ENCODE peak calls at places on chromosomes 3 and 15, in five cellular contexts. S is H1, I is SK-N-SH, Y is A549, F is K562. Q is an unnamed sample.

GRCh38 chr3:4992118-4992517 is 12.9 kb downstream of the BHLHE40 start:
- DNase-seq in I (no peak), Y (no peak), F (no peak), S (no peak), Q (no peak)

GRCh38 chr15:62857411-62857853 is 185.1 kb upstream of the TPM1 start:
- DNase-seq in F (no peak), S (no peak), Y (peak), I (no peak), Q (no peak)

GRCh38 chr3:71210257-71211002 is 373.1 kb downstream of the FOXP1 start:
- DNase-seq in Y (peak), F (peak), I (no peak), S (no peak), Q (peak)

GRCh38 chr15:36090276-36090946 is 489.0 kb upstream of the CDIN1 start:
- DNase-seq in F (no peak), Y (no peak), I (no peak), S (no peak), Q (no peak)

GRCh38 chr15:80526556-80527340 is 122.6 kb downstream of the ARNT2 start:
- DNase-seq in Y (no peak), I (no peak), F (no peak), S (no peak), Q (no peak)

GRCh38 chr3:194283218-194284006 is 67.7 kb downstream of the CPN2 start:
- DNase-seq in S (no peak), Y (no peak), F (no peak), I (no peak), Q (no peak)

GRCh38 chr3:165874663-165875489 is 37.7 kb upstream of the BCHE start:
- DNase-seq in F (no peak), S (no peak), Y (no peak), I (no peak), Q (peak)

GRCh38 chr3:10716964-10717363 is 99.1 kb upstream of the SLC6A11 start:
- DNase-seq in S (no peak), I (no peak), F (no peak), Y (no peak), Q (no peak)

GRCh38 chr15:58297639-58298038 is 134.2 kb upstream of the LIPC start:
- DNase-seq in S (no peak), Y (no peak), I (no peak), F (no peak), Q (no peak)

GRCh38 chr3:30677347-30677685 is 70.9 kb downstream of the TGFBR2 start:
- DNase-seq in S (no peak), Y (no peak), I (no peak), F (no peak), Q (no peak)

GRCh38 chr3:124965413-124965812 is 30.9 kb upstream of the MUC13 start:
- DNase-seq in F (no peak), I (no peak), Y (no peak), S (no peak), Q (no peak)

GRCh38 chr3:11162401-11163345 is 8.4 kb downstream of the HRH1 start:
- DNase-seq in Y (no peak), S (no peak), I (no peak), F (no peak), Q (no peak)

GRCh38 chr3:192573240-192573639 is 154.1 kb downstream of the FGF12 start:
- DNase-seq in Y (no peak), I (no peak), F (no peak), S (no peak), Q (no peak)

GRCh38 chr15:32877201-32877600 is 159.4 kb downstream of the GREM1 start:
- DNase-seq in S (no peak), I (no peak), F (no peak), Y (no peak), Q (no peak)

GRCh38 chr15:101128191-101128590 is 123.7 kb downstream of the CHSY1 start:
- DNase-seq in F (no peak), S (no peak), I (no peak), Y (no peak), Q (no peak)

GRCh38 chr15:20344601-20345400 is 196.8 kb downstream of the GOLGA6L6 start:
- DNase-seq in F (peak), S (no peak), I (peak), Y (peak), Q (no peak)

GRCh38 chr3:141366285-141367037 is 1.8 kb upstream of the ZBTB38 start:
- DNase-seq in I (no peak), F (peak), S (no peak), Y (peak), Q (peak)

GRCh38 chr15:82297546-82297945 is 34.9 kb downstream of the SAXO2 start:
- DNase-seq in S (peak), F (no peak), I (no peak), Y (peak), Q (no peak)

GRCh38 chr3:149186726-149187125 is 34.9 kb downstream of the CP start:
- DNase-seq in I (no peak), Y (no peak), F (no peak), S (no peak), Q (no peak)

GRCh38 chr3:87313641-87314040 is 37.3 kb upstream of the POU1F1 start:
- DNase-seq in S (no peak), I (no peak), F (no peak), Y (no peak), Q (no peak)

GRCh38 chr3:181719298-181719859 is 7.7 kb downstream of the SOX2 start:
- DNase-seq in F (no peak), Y (no peak), S (peak), I (no peak), Q (no peak)

GRCh38 chr3:12155833-12156232 is 2.9 kb downstream of the TIMP4 start:
- DNase-seq in I (no peak), F (peak), S (no peak), Y (peak), Q (peak)

GRCh38 chr3:23750573-23751484 is 54.9 kb upstream of the UBE2E1 start:
- DNase-seq in I (no peak), S (peak), F (no peak), Y (no peak), Q (no peak)

GRCh38 chr15:85792872-85793621 is 1.7 kb downstream of the KLHL25 start:
- DNase-seq in Y (no peak), S (no peak), I (no peak), F (no peak), Q (no peak)

GRCh38 chr15:38688761-38689160 is 124.1 kb upstream of the RASGRP1 start:
- DNase-seq in I (no peak), S (no peak), Y (no peak), F (no peak), Q (no peak)

GRCh38 chr15:86892774-86893449 is 813.2 kb downstream of the AGBL1 start:
- DNase-seq in S (no peak), Y (no peak), F (no peak), I (no peak), Q (no peak)

GRCh38 chr3:8734908-8735307 is 1.3 kb downstream of the CAV3 start:
- DNase-seq in I (no peak), Y (no peak), S (no peak), F (no peak), Q (no peak)

GRCh38 chr3:119579366-119580147 is at the start of gene ADPRH:
- DNase-seq in S (peak), I (peak), Y (peak), F (peak), Q (no peak)

GRCh38 chr3:37590328-37591079 is 271.2 kb upstream of the CTDSPL start:
- DNase-seq in S (no peak), Y (no peak), F (no peak), I (no peak), Q (no peak)

GRCh38 chr3:187368251-187368733 is at the start of gene RTP4:
- DNase-seq in I (no peak), S (no peak), F (no peak), Y (no peak), Q (peak)

GRCh38 chr3:193620650-193621049 is 27.6 kb downstream of the OPA1 start:
- DNase-seq in Y (peak), I (no peak), F (no peak), S (no peak), Q (no peak)

GRCh38 chr3:44339990-44340389 is 1.4 kb downstream of the TCAIM start:
- DNase-seq in S (no peak), I (no peak), F (no peak), Y (no peak), Q (no peak)

GRCh38 chr15:40872791-40873526 is 1.1 kb downstream of the RHOV start:
- DNase-seq in I (no peak), S (no peak), Y (no peak), F (peak), Q (no peak)

GRCh38 chr15:40875996-40876740 is 2.1 kb upstream of the RHOV start:
- DNase-seq in F (no peak), I (no peak), Y (no peak), S (no peak), Q (no peak)

GRCh38 chr15:40871749-40872617 is 2.1 kb downstream of the RHOV start:
- DNase-seq in Y (no peak), S (no peak), F (no peak), I (no peak), Q (no peak)

GRCh38 chr15:40870716-40871115 is 3.3 kb downstream of the RHOV start:
- DNase-seq in F (no peak), Y (no peak), I (no peak), S (no peak), Q (no peak)

DNA sequence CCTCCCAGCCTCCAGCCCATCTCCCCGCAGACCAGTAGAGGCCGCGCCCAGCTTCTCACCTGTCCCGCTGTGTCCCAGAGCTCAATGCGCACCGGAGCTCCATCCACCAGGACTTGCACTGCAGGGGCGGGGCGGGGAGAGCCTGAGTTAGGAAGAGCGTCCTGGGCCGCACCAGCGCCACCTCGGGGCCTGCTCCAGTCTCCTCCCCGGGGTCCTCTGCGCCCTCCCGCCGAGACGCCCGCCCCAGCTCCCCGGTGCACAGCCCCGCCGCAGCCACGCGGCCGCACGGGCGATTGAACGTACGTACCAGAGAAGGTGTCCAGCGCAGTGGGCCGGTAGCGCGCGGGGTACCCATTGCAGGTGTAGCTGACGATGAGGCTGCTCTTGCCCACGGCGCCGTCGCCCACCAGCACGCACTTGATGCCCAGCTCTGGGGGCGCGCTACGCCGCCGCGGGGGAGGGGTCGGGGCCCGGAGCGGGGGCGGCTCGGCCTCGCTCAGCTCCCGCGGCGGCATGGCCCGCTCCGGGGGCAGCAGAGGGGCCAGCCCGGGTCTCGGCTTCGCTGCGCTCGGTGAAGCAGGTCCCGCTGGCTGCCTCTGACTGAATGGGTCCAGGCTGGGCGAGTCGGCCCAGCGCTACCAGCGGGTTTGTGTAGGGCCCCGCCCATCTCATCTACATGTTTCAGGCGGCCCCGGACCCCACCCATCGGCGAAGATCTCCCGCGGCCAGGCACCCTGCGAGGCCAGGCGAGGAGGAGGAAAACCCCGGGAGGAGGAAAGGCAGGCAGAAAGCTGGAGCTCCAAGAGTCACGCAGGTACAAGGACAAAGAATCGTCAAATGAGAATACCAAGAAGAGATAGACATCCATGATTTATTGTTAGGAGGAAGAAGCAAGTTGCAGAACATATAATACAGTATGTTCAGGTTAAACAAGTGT is at the start of gene RHOV:
- DNase-seq in I (peak), S (peak), F (peak), Y (peak), Q (peak)
- TF ChIP-seq CHD2 in I (no peak), S (no peak), F (no peak), Y (no peak), Q (no peak)

DNA sequence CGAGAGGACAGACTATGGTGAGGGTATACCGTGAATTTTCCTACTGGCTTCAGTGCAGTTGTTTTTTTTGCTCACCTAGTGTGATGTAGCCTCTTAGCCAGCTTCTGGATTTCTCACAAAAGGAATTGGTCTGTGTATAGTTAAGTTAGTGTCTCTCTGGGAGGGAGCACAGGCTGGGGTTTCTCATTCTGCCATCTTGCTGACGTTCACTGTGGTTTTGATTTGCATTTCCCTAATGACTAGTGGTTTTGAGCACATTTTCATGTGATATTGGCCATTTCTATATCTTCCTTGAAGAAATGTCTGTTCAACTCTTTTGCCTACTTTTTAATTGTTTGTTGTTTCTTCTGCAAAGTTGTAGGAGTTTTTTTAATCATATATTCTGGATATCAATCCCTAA is 2.2 kb upstream of the CD86 start:
- DNase-seq in F (no peak), Y (no peak), I (no peak), S (no peak), Q (no peak)
- TF ChIP-seq CHD2 in F (no peak), Y (no peak), I (no peak), S (no peak), Q (no peak)

DNA sequence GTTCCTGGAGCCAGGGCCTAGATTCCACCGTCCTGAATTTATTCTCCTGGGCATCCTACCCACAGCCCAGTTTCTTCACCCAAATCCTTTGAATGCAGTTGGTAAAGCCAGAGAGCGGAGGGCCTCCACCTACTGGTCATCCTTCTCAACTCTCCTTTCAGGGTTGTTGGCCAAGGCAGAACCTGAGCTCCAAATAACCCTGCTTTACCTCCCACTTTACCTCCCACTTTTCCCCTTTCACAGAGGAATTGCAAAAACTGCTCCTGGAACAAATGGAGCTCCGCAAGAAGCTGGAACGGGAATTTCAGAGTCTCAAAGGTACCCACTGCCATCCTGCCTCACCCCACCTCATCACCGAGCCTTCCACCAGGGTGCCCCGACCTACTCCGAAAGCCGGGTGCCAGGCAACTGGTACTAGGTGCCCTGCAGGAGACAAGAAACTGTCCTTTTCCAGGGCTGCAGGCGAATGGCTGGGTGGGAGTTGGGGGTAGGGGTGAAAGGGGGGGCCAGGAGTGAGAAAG is 6.8 kb downstream of the SKOR1 start:
- DNase-seq in I (peak), F (no peak), S (peak), Y (peak), Q (no peak)
- TF ChIP-seq CHD2 in I (no peak), F (no peak), S (no peak), Y (no peak), Q (no peak)

GRCh38 chr3:139538733-139539132 is 809 bp downstream of the RBP1 start:
- DNase-seq in S (no peak), F (no peak), I (peak), Y (no peak), Q (no peak)

GRCh38 chr3:139537795-139538538 is 1.6 kb downstream of the RBP1 start:
- DNase-seq in S (no peak), I (no peak), Y (no peak), F (no peak), Q (peak)

GRCh38 chr3:139534992-139535879 is 4.3 kb downstream of the RBP1 start:
- DNase-seq in I (peak), S (no peak), F (peak), Y (no peak), Q (peak)

GRCh38 chr3:139534444-139534812 is 5.1 kb downstream of the RBP1 start:
- DNase-seq in I (no peak), Y (no peak), S (no peak), F (no peak), Q (no peak)

DNA sequence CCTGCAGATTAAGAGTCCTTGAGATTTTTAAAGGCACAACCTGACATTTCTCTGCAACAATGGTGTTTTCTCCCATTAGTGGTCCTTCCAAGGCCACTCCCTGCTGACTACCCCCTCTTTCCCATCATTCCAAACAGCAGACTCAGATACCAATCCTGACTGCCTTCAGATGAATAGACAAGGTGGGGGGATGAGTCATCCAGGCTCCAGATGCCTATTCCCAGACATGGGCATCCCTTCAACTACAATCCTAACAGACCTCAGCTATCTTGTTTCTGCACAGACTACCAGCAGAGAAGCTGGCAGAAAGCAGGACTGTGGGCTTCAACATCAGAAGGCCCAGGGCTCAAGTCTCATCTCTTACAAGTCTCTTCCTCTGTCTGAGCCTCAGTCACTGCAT is 2.2 kb downstream of the RBP1 start:
- DNase-seq in F (no peak), I (peak), Y (peak), S (no peak), Q (peak)
- TF ChIP-seq CHD2 in F (no peak), I (peak), Y (no peak), S (no peak), Q (no peak)

DNA sequence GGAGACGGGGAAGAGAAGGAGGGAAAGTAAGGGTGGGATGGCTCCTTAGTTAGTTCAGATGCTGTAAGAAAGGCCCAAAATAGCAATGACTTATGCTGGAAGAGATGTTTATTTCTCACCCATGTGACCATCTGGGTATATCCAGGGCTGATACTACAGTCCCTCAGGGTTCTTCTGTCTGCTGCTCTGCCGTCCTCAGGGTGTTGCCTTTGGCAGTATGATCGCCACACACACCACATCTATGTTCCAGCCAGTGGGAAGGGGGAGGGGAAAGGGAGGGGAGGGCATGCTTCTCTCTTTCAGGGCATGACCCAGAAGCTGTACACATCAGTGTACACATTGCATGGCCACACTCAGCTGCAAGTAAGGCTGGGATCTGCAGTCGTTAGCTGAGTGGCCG is 10.2 kb downstream of the CD276 start:
- DNase-seq in Y (no peak), S (no peak), F (no peak), I (no peak), Q (no peak)
- TF ChIP-seq CHD2 in Y (no peak), S (no peak), F (no peak), I (no peak), Q (no peak)

DNA sequence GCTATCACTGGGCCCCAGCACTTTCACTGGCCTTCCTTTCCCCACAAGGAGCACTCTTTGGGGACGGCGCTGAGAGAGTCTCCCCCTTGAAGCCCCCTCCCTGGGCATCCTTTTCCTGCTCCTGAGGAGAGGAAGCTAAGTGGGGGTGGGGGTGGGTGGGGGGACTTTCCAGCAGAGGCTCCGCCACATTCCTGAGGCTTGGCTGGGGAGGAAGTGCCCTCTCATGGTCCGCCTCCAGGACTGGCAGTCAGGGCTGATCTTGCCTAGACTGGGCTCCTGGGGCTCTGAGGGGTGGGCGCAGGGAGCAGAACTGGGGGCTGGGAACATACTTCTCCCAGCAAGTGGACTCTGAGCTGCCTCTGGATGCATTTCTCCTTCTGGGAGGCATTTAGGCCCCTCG is 98.3 kb upstream of the HACD2 start:
- DNase-seq in F (no peak), Y (no peak), I (no peak), S (no peak), Q (no peak)
- TF ChIP-seq CHD2 in F (no peak), Y (no peak), I (no peak), S (no peak), Q (no peak)

GRCh38 chr3:45739944-45740343 is 50.7 kb downstream of the SACM1L start:
- DNase-seq in I (no peak), S (no peak), Y (no peak), F (no peak), Q (no peak)

GRCh38 chr3:45737222-45737621 is 48.0 kb downstream of the SACM1L start:
- DNase-seq in F (no peak), S (no peak), Y (no peak), I (no peak), Q (no peak)

GRCh38 chr3:45741247-45741646 is 52.1 kb downstream of the SACM1L start:
- DNase-seq in I (no peak), F (no peak), S (no peak), Y (no peak), Q (no peak)

GRCh38 chr3:45741742-45742141 is 52.5 kb downstream of the SACM1L start:
- DNase-seq in Y (no peak), S (no peak), F (no peak), I (no peak), Q (no peak)

DNA sequence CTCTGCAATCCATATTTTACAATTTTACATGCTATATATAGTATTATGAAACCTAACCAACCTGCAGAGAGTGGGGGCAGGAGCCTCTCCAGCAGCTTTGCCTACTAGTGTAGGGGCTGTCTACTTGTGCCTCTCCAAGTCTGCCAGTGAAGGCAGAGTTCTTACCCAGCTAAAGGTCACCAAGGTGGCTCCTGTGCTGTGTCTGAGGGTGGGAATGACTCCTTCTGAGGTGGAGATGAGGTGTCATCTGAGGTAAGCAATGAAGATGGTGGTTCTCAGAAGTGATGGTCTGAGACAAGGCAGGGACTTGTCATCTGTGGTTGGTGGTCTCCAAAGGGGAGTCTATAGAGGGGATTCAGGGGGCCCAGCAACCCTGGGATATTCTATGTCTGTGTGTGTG is 47.5 kb downstream of the SACM1L start:
- DNase-seq in S (no peak), F (no peak), Y (no peak), I (no peak), Q (no peak)
- TF ChIP-seq CHD2 in S (no peak), F (no peak), Y (no peak), I (no peak), Q (no peak)